ENCODE peak calls at places on chromosome 7, in six cellular contexts. H is NCI-H2171 treated with DMSO at 0.1 percent for 48 hours, C is adrenal gland, W is NCI-H748 treated with DMSO at 0.1 percent for 48 hours, J is esophagus squamous epithelium, S is NCI-H1048. A is an unnamed sample.

GRCh38 chr7:102811942-102812678 is 63.3 kb downstream of the FAM185A start:
- DNase-seq in H (no peak), C (no peak), W (no peak), J (no peak), S (no peak), A (no peak)

GRCh38 chr7:3217166-3217565 is 83.9 kb upstream of the SDK1 start:
- DNase-seq in H (no peak), C (no peak), W (no peak), J (no peak), S (no peak), A (no peak)

GRCh38 chr7:1060315-1061080 is 16.2 kb downstream of the GPR146 start:
- DNase-seq in H (no peak), C (peak), W (no peak), J (no peak), S (no peak), A (no peak)

GRCh38 chr7:506391-506831 is 13.2 kb downstream of the PDGFA start:
- DNase-seq in H (no peak), C (no peak), W (no peak), J (no peak), S (no peak), A (no peak)

GRCh38 chr7:124130-124949 is 68.0 kb upstream of the FAM20C start:
- DNase-seq in H (no peak), C (peak), W (no peak), J (no peak), S (no peak), A (no peak)

GRCh38 chr7:130397056-130397455 is 16.8 kb downstream of the CPA1 start:
- DNase-seq in H (no peak), C (no peak), W (no peak), J (no peak), S (no peak), A (no peak)

GRCh38 chr7:73995330-73995729 is 32.6 kb upstream of the ELN start:
- DNase-seq in H (no peak), C (no peak), W (no peak), J (no peak), S (no peak), A (no peak)

GRCh38 chr7:3922175-3922635 is 621.2 kb downstream of the SDK1 start:
- DNase-seq in H (no peak), C (peak), W (no peak), J (no peak), S (no peak), A (peak)

GRCh38 chr7:73892003-73892975 is 31.3 kb downstream of the TMEM270 start:
- DNase-seq in H (peak), C (no peak), W (no peak), J (no peak), S (no peak), A (no peak)

GRCh38 chr7:123075838-123076462 is 80.5 kb upstream of the TAS2R16 start:
- DNase-seq in H (no peak), C (no peak), W (no peak), J (no peak), S (no peak), A (no peak)

GRCh38 chr7:140263277-140263676 is 86.5 kb upstream of the KDM7A start:
- DNase-seq in H (no peak), C (no peak), W (no peak), J (no peak), S (no peak), A (no peak)

GRCh38 chr7:44922351-44922694 is 37.0 kb upstream of the PURB start:
- DNase-seq in H (no peak), C (no peak), W (no peak), J (no peak), S (no peak), A (no peak)

GRCh38 chr7:90692396-90692795 is 96.3 kb downstream of the CDK14 start:
- DNase-seq in H (no peak), C (no peak), W (no peak), J (no peak), S (no peak), A (peak)

GRCh38 chr7:109375857-109376256 is 806.2 kb downstream of the DNAJB9 start:
- DNase-seq in H (no peak), C (no peak), W (no peak), J (no peak), S (no peak), A (no peak)

GRCh38 chr7:101330011-101330484 is 8.4 kb upstream of the IFT22 start:
- DNase-seq in H (no peak), C (no peak), W (no peak), J (no peak), S (no peak), A (no peak)

GRCh38 chr7:122155566-122155965 is 11.5 kb upstream of the AASS start:
- DNase-seq in H (no peak), C (no peak), W (no peak), J (no peak), S (no peak), A (no peak)

GRCh38 chr7:1136841-1137516 is 23.0 kb downstream of the ZFAND2A start:
- DNase-seq in H (peak), C (no peak), W (no peak), J (no peak), S (no peak), A (peak)

GRCh38 chr7:140048989-140049338 is 13.8 kb downstream of the PARP12 start:
- DNase-seq in H (no peak), C (no peak), W (no peak), J (no peak), S (no peak), A (no peak)

GRCh38 chr7:69932034-69932628 is 333.9 kb downstream of the AUTS2 start:
- DNase-seq in H (peak), C (peak), W (peak), J (no peak), S (no peak), A (peak)

GRCh38 chr7:1385809-1386622 is 73.3 kb downstream of the MICALL2 start:
- DNase-seq in H (peak), C (no peak), W (no peak), J (no peak), S (no peak), A (no peak)

GRCh38 chr7:16851829-16852228 is 30.0 kb downstream of the AGR3 start:
- DNase-seq in H (no peak), C (no peak), W (no peak), J (no peak), S (no peak), A (no peak)

GRCh38 chr7:94336009-94336408 is 58.7 kb upstream of the COL1A2 start:
- DNase-seq in H (no peak), C (no peak), W (no peak), J (no peak), S (no peak), A (peak)

GRCh38 chr7:96667026-96667425 is 42.6 kb downstream of the SEM1 start:
- DNase-seq in H (no peak), C (no peak), W (no peak), J (no peak), S (no peak), A (no peak)

GRCh38 chr7:14021069-14021468 is 31.6 kb upstream of the ETV1 start:
- DNase-seq in H (no peak), C (no peak), W (no peak), J (no peak), S (no peak), A (no peak)

GRCh38 chr7:128895320-128895719 is 15.2 kb downstream of the KCP start:
- DNase-seq in H (no peak), C (no peak), W (no peak), J (no peak), S (no peak), A (no peak)

GRCh38 chr7:166370-167060 is 25.9 kb upstream of the FAM20C start:
- DNase-seq in H (no peak), C (no peak), W (no peak), J (no peak), S (no peak), A (no peak)

GRCh38 chr7:155918720-155919399 is 106.6 kb upstream of the SHH start:
- DNase-seq in H (no peak), C (peak), W (no peak), J (peak), S (no peak), A (no peak)

GRCh38 chr7:154433632-154434598 is 381.7 kb downstream of the DPP6 start:
- DNase-seq in H (no peak), C (no peak), W (no peak), J (no peak), S (no peak), A (no peak)

A was measured in NCI-H526.